ENCODE peak calls at places on chromosomes 12 and 14, in ten cellular contexts. V, X, K, G, U, Q, L, R, F and A are unnamed samples.

GRCh38 chr12:122888232-122888752 is 7.6 kb downstream of the VPS37B start:
- DNase-seq in G (peak), F (peak), L (peak), R (peak), Q (peak), V (peak), U (peak), X (peak), K (peak), A (no peak)

GRCh38 chr12:89373772-89374572 is 21.7 kb upstream of the DUSP6 start:
- DNase-seq in X (peak), K (peak), G (peak), R (peak), F (peak), V (no peak), L (no peak), U (peak), Q (peak), A (no peak)

GRCh38 chr14:95207475-95208253 is 50.3 kb upstream of the DICER1 start:
- DNase-seq in X (no peak), V (no peak), F (no peak), K (no peak), R (no peak), G (no peak), U (no peak), Q (no peak), L (no peak), A (no peak)

GRCh38 chr12:25089738-25090137 is 105.2 kb downstream of the DNAI7 start:
- DNase-seq in F (no peak), U (no peak), R (peak), V (no peak), G (no peak), K (no peak), L (no peak), X (no peak), Q (peak), A (no peak)

GRCh38 chr12:56488041-56488955 is at the start of gene GLS2:
- DNase-seq in U (peak), V (peak), K (peak), R (peak), F (peak), L (peak), X (peak), Q (peak), G (peak), A (peak)

GRCh38 chr14:105492966-105493871 is 2.2 kb downstream of the TEDC1 start:
- DNase-seq in G (no peak), L (peak), U (no peak), R (no peak), V (no peak), X (no peak), K (no peak), F (no peak), Q (no peak), A (no peak)

GRCh38 chr12:109192358-109192757 is 76.0 kb downstream of the ACACB start:
- DNase-seq in X (peak), L (peak), K (peak), V (no peak), R (no peak), G (peak), U (peak), F (peak), Q (no peak), A (peak)

GRCh38 chr12:3075315-3075714 is 1.9 kb upstream of the TSPAN9 start:
- DNase-seq in R (no peak), U (no peak), G (no peak), V (no peak), K (no peak), Q (no peak), X (no peak), L (no peak), F (no peak), A (no peak)

GRCh38 chr12:93832126-93832525 is 155.0 kb downstream of the CRADD start:
- DNase-seq in G (peak), L (no peak), K (peak), R (no peak), X (no peak), Q (no peak), V (no peak), U (no peak), F (no peak), A (no peak)

GRCh38 chr14:76376001-76376404 is at the start of gene ESRRB:
- DNase-seq in V (peak), X (no peak), U (no peak), K (peak), Q (peak), F (no peak), L (no peak), G (peak), R (no peak), A (no peak)

GRCh38 chr12:19402743-19403400 is 36.4 kb upstream of the AEBP2 start:
- DNase-seq in X (peak), U (peak), F (peak), R (no peak), L (no peak), Q (peak), K (peak), G (peak), V (no peak), A (no peak)

GRCh38 chr12:75438052-75438754 is 42.4 kb upstream of the GLIPR1 start:
- DNase-seq in U (no peak), R (no peak), L (no peak), K (no peak), F (no peak), Q (no peak), V (no peak), X (no peak), G (no peak), A (no peak)

GRCh38 chr14:61545716-61546455 is 149.4 kb upstream of the HIF1A start:
- DNase-seq in K (peak), U (no peak), X (no peak), R (no peak), V (no peak), F (no peak), G (no peak), Q (no peak), L (peak), A (no peak)
- TF ChIP-seq CTCF in K (no peak), U (no peak), X (no peak), R (no peak), V (no peak), F (no peak), G (no peak), Q (no peak), L (no peak), A (no peak)

GRCh38 chr12:83086023-83086422 is 399.3 kb downstream of the TMTC2 start:
- DNase-seq in U (no peak), R (no peak), X (no peak), L (no peak), V (no peak), F (no peak), K (no peak), G (no peak), Q (no peak), A (no peak)

GRCh38 chr12:83093426-83093825 is 406.7 kb downstream of the TMTC2 start:
- DNase-seq in U (no peak), K (no peak), Q (no peak), V (no peak), F (no peak), L (no peak), X (no peak), R (no peak), G (no peak), A (no peak)

GRCh38 chr12:83092101-83092500 is 405.4 kb downstream of the TMTC2 start:
- DNase-seq in G (no peak), Q (no peak), U (no peak), X (no peak), R (no peak), V (peak), L (no peak), F (no peak), K (no peak), A (no peak)

GRCh38 chr12:83084516-83085234 is 398.0 kb downstream of the TMTC2 start:
- DNase-seq in F (no peak), G (no peak), L (no peak), V (no peak), R (no peak), K (no peak), X (peak), U (no peak), Q (no peak), A (no peak)

DNA sequence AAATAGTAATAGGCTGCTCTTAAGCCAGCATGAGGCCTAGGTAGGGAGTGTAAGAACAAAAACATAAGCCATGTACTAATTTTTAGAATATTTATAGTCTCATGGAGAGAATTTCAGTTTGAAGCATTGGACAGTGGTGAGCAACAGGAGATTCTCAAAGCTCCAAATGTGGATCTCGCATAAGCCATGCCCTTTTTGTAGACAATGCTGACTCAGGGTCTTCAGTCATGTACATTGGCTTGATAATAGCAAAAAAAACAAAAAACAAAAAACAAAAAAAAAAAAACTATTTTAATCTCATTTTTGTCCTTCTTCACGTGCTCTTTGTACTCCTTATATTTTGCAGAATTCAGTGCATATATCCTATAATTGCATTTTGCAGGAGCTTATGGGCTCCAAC is 402.9 kb downstream of the TMTC2 start:
- DNase-seq in U (no peak), V (no peak), F (no peak), X (no peak), R (no peak), L (no peak), K (no peak), Q (no peak), G (no peak), A (no peak)
- H3K4me3 ChIP-seq in U (no peak), V (no peak), F (no peak), X (no peak), R (no peak), L (no peak), K (no peak), Q (no peak), G (no peak), A (no peak)

GRCh38 chr14:99537399-99537798 is 56.2 kb downstream of the CCNK start:
- DNase-seq in V (peak), R (no peak), Q (no peak), L (no peak), X (peak), K (peak), U (peak), F (peak), G (peak), A (no peak)

GRCh38 chr14:99539503-99539902 is 58.3 kb downstream of the CCNK start:
- DNase-seq in R (no peak), V (no peak), K (no peak), F (no peak), Q (no peak), L (no peak), G (no peak), U (no peak), X (no peak), A (no peak)

GRCh38 chr14:99538733-99539132 is 57.5 kb downstream of the CCNK start:
- DNase-seq in V (no peak), G (no peak), K (no peak), L (no peak), X (no peak), Q (no peak), R (no peak), U (no peak), F (no peak), A (no peak)

GRCh38 chr14:99535908-99536778 is 54.9 kb downstream of the CCNK start:
- DNase-seq in Q (no peak), R (no peak), X (no peak), K (no peak), L (no peak), G (no peak), V (no peak), F (no peak), U (no peak), A (no peak)

GRCh38 chr14:99538275-99538674 is 57.1 kb downstream of the CCNK start:
- DNase-seq in R (no peak), U (peak), L (no peak), Q (no peak), G (peak), V (no peak), X (no peak), F (peak), K (no peak), A (no peak)
- TF ChIP-seq CTCF in R (no peak), U (peak), L (no peak), Q (no peak), G (peak), V (peak), X (peak), F (peak), K (no peak), A (no peak)

DNA sequence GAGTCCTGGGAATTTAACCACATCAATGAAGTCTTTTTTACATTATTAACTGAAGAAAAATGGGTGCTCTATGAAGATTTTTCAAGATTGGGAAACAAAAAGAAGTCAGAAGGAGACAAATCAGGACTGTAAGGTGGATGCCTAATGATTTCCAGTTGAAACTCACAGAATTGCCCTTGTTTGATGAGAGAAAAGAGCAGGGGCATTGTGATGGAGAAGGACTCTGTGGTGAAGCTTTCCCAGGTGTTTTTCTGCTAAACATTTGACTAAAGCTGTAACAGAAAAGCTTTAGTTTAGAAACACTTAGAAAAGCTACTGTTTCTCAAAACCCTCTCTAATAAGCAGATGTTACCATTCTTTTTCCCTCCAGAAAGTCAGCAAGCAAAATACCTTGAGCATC is 5.8 kb downstream of the IRAK4 start:
- DNase-seq in U (no peak), L (no peak), X (no peak), F (no peak), K (no peak), V (no peak), Q (no peak), R (no peak), G (no peak), A (no peak)
- H3K4me3 ChIP-seq in U (no peak), L (no peak), X (no peak), F (no peak), K (no peak), V (no peak), Q (no peak), R (no peak), G (no peak), A (no peak)

GRCh38 chr14:100980823-100981222 is 77.3 kb upstream of the RTL1 start:
- DNase-seq in K (no peak), V (no peak), U (no peak), Q (no peak), F (no peak), R (no peak), G (no peak), L (no peak), X (no peak), A (no peak)
- TF ChIP-seq CTCF in K (no peak), V (no peak), U (no peak), Q (no peak), F (no peak), R (no peak), G (no peak), L (no peak), X (no peak), A (no peak)

DNA sequence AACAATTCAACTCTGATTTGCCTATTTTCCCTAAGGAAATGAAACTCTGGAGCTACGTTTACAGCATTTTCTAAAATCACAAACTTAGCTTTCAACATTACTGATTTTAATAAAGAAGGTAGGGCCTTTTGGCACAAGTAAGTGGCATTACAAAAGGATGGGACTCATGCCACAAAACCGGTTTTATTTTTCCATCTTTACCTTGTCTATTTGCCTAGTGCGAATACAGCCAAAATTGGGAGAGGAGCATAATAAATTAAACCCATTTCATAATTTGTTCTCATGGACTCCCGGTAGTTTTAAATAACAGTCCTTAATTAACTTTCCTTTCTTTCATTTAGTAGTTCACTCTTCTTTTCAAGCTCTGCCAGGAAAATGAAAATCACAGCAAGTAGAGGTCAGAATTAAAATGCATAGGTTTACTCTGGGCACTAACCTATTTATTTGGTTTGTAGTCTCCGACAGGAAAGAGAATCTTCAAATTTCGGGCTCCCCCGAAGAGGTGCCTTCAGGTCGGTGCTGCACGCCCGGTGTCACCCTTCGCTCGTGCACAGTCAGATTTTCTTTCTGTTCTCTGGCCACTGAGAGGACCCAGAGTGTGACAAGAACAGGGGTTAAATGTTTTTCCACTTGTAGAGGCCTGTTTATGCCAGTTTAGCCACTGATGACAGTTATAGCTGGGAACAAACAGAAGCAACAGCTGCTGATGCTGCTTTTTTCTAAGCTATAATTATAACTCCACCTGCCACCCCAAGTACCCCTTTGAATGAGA is at the start of gene BEST3:
- DNase-seq in X (no peak), U (no peak), L (no peak), K (no peak), Q (no peak), G (no peak), V (no peak), F (no peak), R (peak), A (no peak)
- H3K4me3 ChIP-seq in X (no peak), U (no peak), L (no peak), K (no peak), Q (no peak), G (no peak), V (no peak), F (no peak), R (peak), A (no peak)

DNA sequence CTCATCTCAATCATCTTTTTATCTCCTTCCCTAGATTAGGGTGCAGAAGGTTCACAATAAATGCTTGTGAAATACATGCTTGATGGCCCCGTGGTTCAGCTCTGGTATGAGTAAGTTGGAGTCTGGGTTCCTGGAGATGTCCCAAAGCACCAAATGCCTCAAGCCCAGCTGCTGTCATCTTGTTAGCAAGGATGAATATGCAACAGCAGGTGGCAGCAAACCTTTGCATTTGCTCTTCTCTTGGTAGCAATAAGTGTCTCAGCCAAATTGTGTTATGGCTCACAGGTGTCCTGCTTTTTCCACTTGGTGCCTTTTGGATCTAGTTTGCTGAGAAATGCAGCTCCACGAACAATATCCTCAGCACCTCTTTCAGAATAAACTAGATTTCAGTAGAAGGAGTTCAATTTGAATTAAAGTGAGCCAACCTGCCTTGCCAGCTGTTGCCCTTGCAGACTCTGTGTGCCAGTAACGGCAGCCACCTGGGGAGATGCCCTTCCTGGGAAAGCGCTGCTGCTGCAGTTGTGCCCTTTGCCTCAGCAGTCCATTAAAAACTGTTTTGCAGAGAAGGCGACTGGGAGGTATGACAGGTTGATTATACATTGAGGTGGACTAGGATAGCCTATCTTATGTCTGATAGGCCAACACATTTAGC is 417.3 kb downstream of the SNAPC1 start:
- DNase-seq in U (peak), G (peak), F (peak), V (peak), K (peak), R (peak), Q (peak), L (no peak), X (peak), A (peak)
- TF ChIP-seq CTCF in U (peak), G (peak), F (peak), V (peak), K (peak), R (no peak), Q (peak), L (no peak), X (peak), A (peak)